ENCODE peak calls at places on chromosomes 16 and 17, in ten cellular contexts. One of them, this sample, is unnamed. For H3K4me1, the result is how much of the 10 kb centered on the place peaks cover.

GRCh38 chr17:50052241-50052788 is 3.6 kb upstream of the ITGA3 start:
- DNase-seq in Peyer's patch: no peak
- DNase-seq in pancreas: no peak
- DNase-seq in left ventricle myocardium inferior: no peak
- DNase-seq in Caco-2: no peak
- DNase-seq in H1: no peak
- DNase-seq in ascending aorta: no peak
- DNase-seq in astrocyte: no peak
- DNase-seq in endodermal cell: peak
- DNase-seq in tibial artery: no peak
- DNase-seq in this sample: no peak

GRCh38 chr17:83056583-83057396 is 22.6 kb upstream of the METRNL start:
- DNase-seq in tibial artery: no peak
- DNase-seq in Caco-2: no peak
- DNase-seq in ascending aorta: no peak
- DNase-seq in left ventricle myocardium inferior: no peak
- DNase-seq in H1: no peak
- DNase-seq in Peyer's patch: no peak
- DNase-seq in astrocyte: no peak
- DNase-seq in endodermal cell: peak
- DNase-seq in pancreas: peak
- DNase-seq in this sample: no peak

GRCh38 chr17:22265807-22266206 is 573.5 kb downstream of the KCNJ18 start:
- DNase-seq in Peyer's patch: no peak
- DNase-seq in astrocyte: no peak
- DNase-seq in left ventricle myocardium inferior: no peak
- DNase-seq in pancreas: no peak
- DNase-seq in H1: no peak
- DNase-seq in ascending aorta: no peak
- DNase-seq in endodermal cell: no peak
- DNase-seq in Caco-2: no peak
- DNase-seq in tibial artery: no peak
- DNase-seq in this sample: no peak

GRCh38 chr17:27846042-27846655 is 45.8 kb upstream of the NOS2 start:
- DNase-seq in tibial artery: no peak
- DNase-seq in left ventricle myocardium inferior: no peak
- DNase-seq in pancreas: no peak
- DNase-seq in H1: no peak
- DNase-seq in endodermal cell: peak
- DNase-seq in Peyer's patch: peak
- DNase-seq in ascending aorta: no peak
- DNase-seq in Caco-2: no peak
- DNase-seq in astrocyte: no peak
- DNase-seq in this sample: no peak

GRCh38 chr17:67818110-67819002 is 6.9 kb upstream of the BPTF start:
- DNase-seq in astrocyte: no peak
- DNase-seq in H1: no peak
- DNase-seq in ascending aorta: no peak
- DNase-seq in Caco-2: no peak
- DNase-seq in left ventricle myocardium inferior: no peak
- DNase-seq in Peyer's patch: peak
- DNase-seq in tibial artery: no peak
- DNase-seq in endodermal cell: peak
- DNase-seq in pancreas: no peak
- DNase-seq in this sample: peak

GRCh38 chr16:21084631-21085235 is 65.9 kb downstream of the DNAH3 start:
- DNase-seq in tibial artery: no peak
- DNase-seq in ascending aorta: no peak
- DNase-seq in left ventricle myocardium inferior: no peak
- DNase-seq in Caco-2: no peak
- DNase-seq in endodermal cell: no peak
- DNase-seq in Peyer's patch: no peak
- DNase-seq in astrocyte: no peak
- DNase-seq in H1: no peak
- DNase-seq in pancreas: no peak
- DNase-seq in this sample: no peak

GRCh38 chr17:43945074-43945824 is 3.0 kb upstream of the PPY start:
- DNase-seq in astrocyte: peak
- DNase-seq in tibial artery: no peak
- DNase-seq in H1: no peak
- DNase-seq in ascending aorta: no peak
- DNase-seq in Peyer's patch: no peak
- DNase-seq in pancreas: no peak
- DNase-seq in left ventricle myocardium inferior: no peak
- DNase-seq in Caco-2: no peak
- DNase-seq in endodermal cell: peak
- DNase-seq in this sample: no peak

GRCh38 chr17:38428643-38429371 is 543 bp downstream of the ARHGAP23 start:
- DNase-seq in H1: no peak
- DNase-seq in Caco-2: no peak
- DNase-seq in tibial artery: peak
- DNase-seq in left ventricle myocardium inferior: peak
- DNase-seq in Peyer's patch: no peak
- DNase-seq in astrocyte: peak
- DNase-seq in pancreas: no peak
- DNase-seq in endodermal cell: peak
- DNase-seq in ascending aorta: peak
- DNase-seq in this sample: no peak

GRCh38 chr16:14289692-14290340 is 218.7 kb downstream of the MRTFB start:
- DNase-seq in pancreas: no peak
- DNase-seq in astrocyte: no peak
- DNase-seq in left ventricle myocardium inferior: no peak
- DNase-seq in H1: no peak
- DNase-seq in endodermal cell: peak
- DNase-seq in Caco-2: peak
- DNase-seq in ascending aorta: no peak
- DNase-seq in Peyer's patch: peak
- DNase-seq in tibial artery: no peak
- DNase-seq in this sample: peak

GRCh38 chr16:67277294-67277998 is 1.9 kb upstream of the PLEKHG4 start:
- DNase-seq in left ventricle myocardium inferior: no peak
- DNase-seq in Caco-2: no peak
- DNase-seq in tibial artery: peak
- DNase-seq in Peyer's patch: no peak
- DNase-seq in H1: no peak
- DNase-seq in astrocyte: peak
- DNase-seq in ascending aorta: peak
- DNase-seq in pancreas: no peak
- DNase-seq in endodermal cell: no peak
- DNase-seq in this sample: no peak

GRCh38 chr16:1019234-1019933 is 37.8 kb downstream of the SOX8 start:
- DNase-seq in endodermal cell: no peak
- DNase-seq in ascending aorta: no peak
- DNase-seq in Caco-2: no peak
- DNase-seq in pancreas: no peak
- DNase-seq in Peyer's patch: no peak
- DNase-seq in astrocyte: no peak
- DNase-seq in tibial artery: no peak
- DNase-seq in H1: no peak
- DNase-seq in left ventricle myocardium inferior: peak
- DNase-seq in this sample: peak

GRCh38 chr16:85306793-85307551 is 194.7 kb upstream of the CIBAR2 start:
- DNase-seq in H1: no peak
- DNase-seq in endodermal cell: no peak
- DNase-seq in pancreas: no peak
- DNase-seq in tibial artery: no peak
- DNase-seq in left ventricle myocardium inferior: no peak
- DNase-seq in ascending aorta: no peak
- DNase-seq in Caco-2: no peak
- DNase-seq in Peyer's patch: no peak
- DNase-seq in astrocyte: no peak
- DNase-seq in this sample: no peak

GRCh38 chr16:85308585-85309540 is 196.6 kb upstream of the CIBAR2 start:
- DNase-seq in ascending aorta: no peak
- DNase-seq in endodermal cell: no peak
- DNase-seq in Caco-2: no peak
- DNase-seq in pancreas: no peak
- DNase-seq in tibial artery: no peak
- DNase-seq in Peyer's patch: peak
- DNase-seq in left ventricle myocardium inferior: no peak
- DNase-seq in H1: no peak
- DNase-seq in astrocyte: no peak
- DNase-seq in this sample: no peak

GRCh38 chr16:85304337-85304736 is 192.1 kb upstream of the CIBAR2 start:
- DNase-seq in Caco-2: no peak
- DNase-seq in astrocyte: no peak
- DNase-seq in Peyer's patch: peak
- DNase-seq in left ventricle myocardium inferior: no peak
- DNase-seq in pancreas: no peak
- DNase-seq in H1: no peak
- DNase-seq in ascending aorta: no peak
- DNase-seq in endodermal cell: no peak
- DNase-seq in tibial artery: no peak
- DNase-seq in this sample: no peak

GRCh38 chr16:85307552-85308364 is 195.5 kb upstream of the CIBAR2 start:
- DNase-seq in pancreas: no peak
- DNase-seq in left ventricle myocardium inferior: no peak
- DNase-seq in endodermal cell: no peak
- DNase-seq in Peyer's patch: no peak
- DNase-seq in Caco-2: peak
- DNase-seq in H1: no peak
- DNase-seq in ascending aorta: no peak
- DNase-seq in tibial artery: no peak
- DNase-seq in astrocyte: no peak
- DNase-seq in this sample: no peak

DNA sequence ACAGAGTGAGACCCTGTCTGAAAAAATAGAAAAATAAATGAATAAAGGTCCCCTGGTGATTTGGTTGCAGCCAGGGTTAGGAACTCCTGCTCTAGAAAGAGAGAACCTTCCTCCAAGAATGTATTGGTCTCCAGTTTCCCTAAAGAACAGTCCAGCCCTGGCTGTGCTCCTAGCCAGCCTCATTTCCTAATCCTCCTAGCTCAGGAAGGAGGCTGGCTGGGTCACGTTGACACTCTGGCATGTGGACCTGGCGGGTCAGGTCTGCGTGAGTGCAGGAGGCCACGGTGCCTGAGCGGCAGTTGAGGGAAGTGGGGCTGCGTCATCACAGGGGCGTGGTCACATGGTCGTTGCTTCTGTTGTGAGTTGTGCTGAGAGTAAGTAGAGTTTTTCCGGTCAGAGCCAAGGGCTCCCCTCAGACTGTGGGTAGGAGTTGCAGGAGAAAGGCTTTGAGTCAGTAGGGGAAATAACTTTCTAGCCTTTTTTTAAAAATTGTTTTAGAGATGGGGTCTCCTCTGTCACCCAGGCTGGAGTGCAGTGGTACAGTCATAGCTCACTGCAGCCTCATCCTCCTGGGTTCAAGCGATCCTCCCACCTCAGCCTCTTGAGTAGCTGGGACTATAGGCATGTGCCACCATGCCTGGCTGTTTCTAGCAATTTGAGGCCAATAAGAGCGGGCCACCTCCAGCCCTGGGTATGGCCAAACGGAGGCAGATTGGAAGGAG is 194.0 kb upstream of the CIBAR2 start:
- DNase-seq in astrocyte: peak
- DNase-seq in H1: no peak
- DNase-seq in pancreas: peak
- DNase-seq in Caco-2: peak
- DNase-seq in ascending aorta: peak
- DNase-seq in left ventricle myocardium inferior: peak
- DNase-seq in endodermal cell: peak
- DNase-seq in Peyer's patch: peak
- DNase-seq in tibial artery: peak
- DNase-seq in this sample: no peak
- H3K4me1 ChIP-seq in astrocyte: under half
- H3K4me1 ChIP-seq in H1: under half
- H3K4me1 ChIP-seq in pancreas: under half
- H3K4me1 ChIP-seq in Caco-2: under half
- H3K4me1 ChIP-seq in ascending aorta: under half
- H3K4me1 ChIP-seq in left ventricle myocardium inferior: half or more
- H3K4me1 ChIP-seq in endodermal cell: under half
- H3K4me1 ChIP-seq in Peyer's patch: under half
- H3K4me1 ChIP-seq in tibial artery: half or more
- H3K4me1 ChIP-seq in this sample: under half

GRCh38 chr17:16352838-16353701 is at the start of gene CENPV:
- DNase-seq in tibial artery: no peak
- DNase-seq in ascending aorta: no peak
- DNase-seq in astrocyte: peak
- DNase-seq in pancreas: peak
- DNase-seq in left ventricle myocardium inferior: peak
- DNase-seq in Caco-2: peak
- DNase-seq in H1: peak
- DNase-seq in Peyer's patch: peak
- DNase-seq in endodermal cell: peak
- DNase-seq in this sample: peak
- TF ChIP-seq CTCF in tibial artery: no peak
- TF ChIP-seq CTCF in ascending aorta: no peak
- TF ChIP-seq CTCF in astrocyte: no peak
- TF ChIP-seq CTCF in pancreas: no peak
- TF ChIP-seq CTCF in left ventricle myocardium inferior: peak
- TF ChIP-seq CTCF in Caco-2: no peak
- TF ChIP-seq CTCF in H1: peak
- TF ChIP-seq CTCF in Peyer's patch: peak
- TF ChIP-seq CTCF in endodermal cell: no peak
- TF ChIP-seq CTCF in this sample: no peak

DNA sequence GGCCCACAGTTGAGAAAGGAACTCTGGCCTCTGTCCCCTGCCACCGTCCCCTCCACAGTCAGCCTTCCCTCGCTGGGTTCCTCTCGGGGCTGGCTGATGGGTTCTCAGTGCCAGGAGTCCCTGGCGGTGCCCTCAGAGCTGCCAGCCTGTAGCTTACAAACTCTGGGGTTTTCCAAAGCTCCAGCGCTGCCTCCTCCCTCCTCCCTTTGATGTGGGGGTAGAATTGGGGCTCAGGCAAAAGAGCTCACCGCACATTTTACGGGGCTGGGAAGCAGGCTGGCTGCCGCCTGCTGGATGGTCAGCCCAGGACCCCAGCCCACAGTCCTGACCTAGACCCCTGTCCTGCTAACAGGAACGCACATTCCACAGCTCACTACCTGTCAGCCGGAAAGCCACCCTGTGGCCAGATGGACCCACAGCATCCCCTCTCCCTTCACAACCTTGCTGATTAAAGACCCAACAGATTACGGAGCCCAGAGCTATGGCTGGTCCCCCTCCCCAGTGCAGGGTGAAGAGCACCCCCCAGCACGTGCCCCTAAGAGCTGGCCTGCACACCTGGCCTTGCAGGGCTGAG is 6.0 kb downstream of the VASN start:
- DNase-seq in left ventricle myocardium inferior: no peak
- DNase-seq in endodermal cell: peak
- DNase-seq in tibial artery: no peak
- DNase-seq in Peyer's patch: no peak
- DNase-seq in astrocyte: no peak
- DNase-seq in H1: no peak
- DNase-seq in ascending aorta: no peak
- DNase-seq in pancreas: no peak
- DNase-seq in Caco-2: no peak
- DNase-seq in this sample: no peak
- H3K4me3 ChIP-seq in left ventricle myocardium inferior: no peak
- H3K4me3 ChIP-seq in endodermal cell: no peak
- H3K4me3 ChIP-seq in tibial artery: peak
- H3K4me3 ChIP-seq in Peyer's patch: no peak
- H3K4me3 ChIP-seq in astrocyte: no peak
- H3K4me3 ChIP-seq in H1: no peak
- H3K4me3 ChIP-seq in ascending aorta: peak
- H3K4me3 ChIP-seq in pancreas: no peak
- H3K4me3 ChIP-seq in Caco-2: no peak
- H3K4me3 ChIP-seq in this sample: no peak

DNA sequence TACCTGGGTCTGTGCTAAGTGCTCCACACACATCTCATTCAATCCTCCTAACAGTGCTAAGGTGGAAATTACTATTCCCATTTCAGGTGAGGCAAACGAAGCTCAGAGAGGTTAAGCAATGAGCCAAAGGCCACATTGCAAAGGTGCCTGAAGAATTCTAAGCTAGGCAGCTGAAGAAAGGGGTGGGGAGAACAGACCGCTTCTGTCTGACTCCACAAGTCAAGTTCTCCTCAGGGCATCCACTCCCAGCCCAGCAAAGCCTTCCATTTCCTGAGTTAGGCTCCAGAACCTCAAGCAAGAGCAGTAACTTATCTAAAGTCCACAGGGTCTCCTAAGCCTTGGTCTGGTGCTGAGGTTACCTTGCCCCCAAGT is 27.0 kb upstream of the MRPS23 start:
- DNase-seq in Peyer's patch: no peak
- DNase-seq in ascending aorta: no peak
- DNase-seq in H1: no peak
- DNase-seq in left ventricle myocardium inferior: no peak
- DNase-seq in Caco-2: no peak
- DNase-seq in astrocyte: no peak
- DNase-seq in pancreas: no peak
- DNase-seq in endodermal cell: peak
- DNase-seq in tibial artery: no peak
- DNase-seq in this sample: no peak
- H3K4me1 ChIP-seq in Peyer's patch: half or more
- H3K4me1 ChIP-seq in ascending aorta: under half
- H3K4me1 ChIP-seq in H1: under half
- H3K4me1 ChIP-seq in left ventricle myocardium inferior: half or more
- H3K4me1 ChIP-seq in Caco-2: under half
- H3K4me1 ChIP-seq in astrocyte: half or more
- H3K4me1 ChIP-seq in pancreas: under half
- H3K4me1 ChIP-seq in endodermal cell: under half
- H3K4me1 ChIP-seq in tibial artery: half or more
- H3K4me1 ChIP-seq in this sample: under half